ENCODE peak calls at places on chromosomes 16 and 17, in four cellular contexts. A is cardiac fibroblast, G is dorsolateral prefrontal cortex, Q is HFF-Myc. U is an unnamed sample.

GRCh38 chr17:2068589-2069051 is 13.7 kb downstream of the HIC1 start:
- DNase-seq in Q (no peak), A (peak), G (no peak), U (peak)

GRCh38 chr16:50154369-50154947 is 1.4 kb downstream of the TENT4B start:
- DNase-seq in A (peak), Q (no peak), G (no peak), U (peak)

GRCh38 chr17:18139949-18140348 is 31.4 kb downstream of the MYO15A start:
- DNase-seq in A (peak), G (no peak), Q (no peak), U (no peak)

GRCh38 chr16:57592591-57593003 is 35.8 kb upstream of the ADGRG1 start:
- DNase-seq in G (peak), Q (no peak), A (no peak), U (no peak)

GRCh38 chr16:17755158-17755557 is 284.4 kb upstream of the XYLT1 start:
- DNase-seq in A (no peak), Q (no peak), G (no peak), U (no peak)

GRCh38 chr17:75430159-75430748 is 24.8 kb upstream of the GRB2 start:
- DNase-seq in Q (no peak), A (peak), G (no peak), U (no peak)

GRCh38 chr16:51569204-51569911 is 418.3 kb upstream of the SALL1 start:
- DNase-seq in Q (no peak), A (peak), G (no peak), U (no peak)

GRCh38 chr17:74750327-74751069 is 2.1 kb downstream of the NHERF1 start:
- DNase-seq in A (no peak), G (no peak), Q (no peak), U (peak)

GRCh38 chr17:67218385-67218950 is 26.5 kb downstream of the HELZ start:
- DNase-seq in A (no peak), Q (no peak), G (no peak), U (no peak)

GRCh38 chr16:79482011-79482410 is 118.5 kb downstream of the MAF start:
- DNase-seq in Q (no peak), A (no peak), G (no peak), U (no peak)

GRCh38 chr16:56932588-56933265 is 785 bp downstream of the HERPUD1 start:
- DNase-seq in G (peak), A (peak), Q (no peak), U (peak)

GRCh38 chr16:27515874-27516353 is 33.8 kb downstream of the GTF3C1 start:
- DNase-seq in G (peak), Q (no peak), A (peak), U (no peak)

GRCh38 chr17:4327638-4328037 is 38.8 kb downstream of the UBE2G1 start:
- DNase-seq in Q (peak), G (no peak), A (no peak), U (no peak)

GRCh38 chr17:17467021-17467420 is 9.8 kb upstream of the MED9 start:
- DNase-seq in Q (no peak), A (no peak), G (peak), U (peak)

GRCh38 chr16:66416136-66416535 is 11.0 kb upstream of the BEAN1 start:
- DNase-seq in Q (no peak), G (no peak), A (no peak), U (no peak)

GRCh38 chr16:241866-242265 is 7.2 kb downstream of the FAM234A start:
- DNase-seq in A (no peak), G (no peak), Q (no peak), U (no peak)

GRCh38 chr17:4631836-4632582 is 9.5 kb downstream of the ALOX15 start:
- DNase-seq in G (no peak), Q (no peak), A (no peak), U (no peak)

GRCh38 chr16:3874242-3874641 is 6.3 kb downstream of the CREBBP start:
- DNase-seq in Q (no peak), A (no peak), G (no peak), U (no peak)

GRCh38 chr16:87412996-87413421 is 20.9 kb downstream of the MAP1LC3B start:
- DNase-seq in G (no peak), A (no peak), Q (no peak), U (no peak)

GRCh38 chr17:6479626-6480324 is 35.5 kb downstream of the PIMREG start:
- DNase-seq in A (peak), G (peak), Q (no peak), U (peak)

GRCh38 chr16:47358816-47359215 is 102.0 kb downstream of the ITFG1 start:
- DNase-seq in Q (no peak), A (no peak), G (no peak), U (no peak)

GRCh38 chr17:30344283-30345088 is 10.6 kb upstream of the TMIGD1 start:
- DNase-seq in Q (no peak), G (peak), A (peak), U (no peak)

GRCh38 chr17:77674358-77674757 is 284.1 kb upstream of the TNRC6C start:
- DNase-seq in G (no peak), A (no peak), Q (no peak), U (no peak)

GRCh38 chr17:20156196-20157077 is 147.3 kb downstream of the SPECC1 start:
- DNase-seq in Q (no peak), A (peak), G (no peak), U (peak)

GRCh38 chr16:86566966-86567700 is 504 bp downstream of the FOXC2 start:
- DNase-seq in G (no peak), Q (no peak), A (peak), U (no peak)

GRCh38 chr17:35254107-35254802 is 11.4 kb downstream of the SLFN5 start:
- DNase-seq in A (peak), G (peak), Q (peak), U (no peak)

GRCh38 chr16:47834485-47835024 is 321.2 kb downstream of the ABCC12 start:
- DNase-seq in G (no peak), Q (no peak), A (no peak), U (no peak)

GRCh38 chr17:14334261-14334860 is 33.5 kb downstream of the HS3ST3B1 start:
- DNase-seq in A (peak), G (no peak), Q (no peak), U (no peak)

GRCh38 chr16:80058236-80058635 is 457.7 kb upstream of the MAF start:
- DNase-seq in Q (no peak), A (peak), G (no peak), U (peak)

GRCh38 chr17:78541488-78542237 is 35.5 kb downstream of the DNAH17 start:
- DNase-seq in G (no peak), A (no peak), Q (no peak), U (no peak)

GRCh38 chr16:87895641-87896141 is 26.4 kb upstream of the SLC7A5 start:
- DNase-seq in G (peak), A (no peak), Q (no peak), U (no peak)

GRCh38 chr16:85234310-85235235 is 122.3 kb upstream of the CIBAR2 start:
- DNase-seq in Q (peak), G (no peak), A (peak), U (peak)

GRCh38 chr16:54125751-54126655 is 160.6 kb downstream of the IRX3 start:
- DNase-seq in Q (no peak), G (no peak), A (no peak), U (no peak)

GRCh38 chr16:56041556-56042140 is 149.6 kb upstream of the GNAO1 start:
- DNase-seq in G (peak), A (no peak), Q (no peak), U (peak)

GRCh38 chr17:19304209-19304608 is 58.3 kb downstream of the B9D1 start:
- DNase-seq in G (peak), Q (no peak), A (peak), U (no peak)

U was measured in cerebellum.